ENCODE peak calls at places on chromosomes 7 and 10, in six cellular contexts. One of them, this sample, is unnamed.

GRCh38 chr7:156473476-156474240 is 166.9 kb upstream of the RNF32 start:
- DNase-seq in activated CD4-positive, CD25-positive, alpha-beta regulatory T cell treated with anti-CD3 and anti-CD28 coated beads, Interleukin-2, amount 50 U/mL, for 16 hours: no peak
- DNase-seq in stimulated activated CD4-positive, alpha-beta T cell treated with anti-CD3 and anti-CD28 coated beads, TNF-alpha, amount 100 ng/mL, for 1 hour: no peak
- DNase-seq in nephron progenitor cell: peak; percentile 53
- DNase-seq in aorta: no peak
- DNase-seq in T-helper 9 cell: no peak
- DNase-seq in this sample: peak; percentile 12

GRCh38 chr7:140079121-140079536 is 16.4 kb upstream of the PARP12 start:
- DNase-seq in activated CD4-positive, CD25-positive, alpha-beta regulatory T cell treated with anti-CD3 and anti-CD28 coated beads, Interleukin-2, amount 50 U/mL, for 16 hours: no peak
- DNase-seq in stimulated activated CD4-positive, alpha-beta T cell treated with anti-CD3 and anti-CD28 coated beads, TNF-alpha, amount 100 ng/mL, for 1 hour: no peak
- DNase-seq in nephron progenitor cell: peak; percentile 42
- DNase-seq in aorta: no peak
- DNase-seq in T-helper 9 cell: no peak
- DNase-seq in this sample: peak; percentile 94

GRCh38 chr7:98785929-98786571 is 83.8 kb downstream of the TMEM130 start:
- DNase-seq in activated CD4-positive, CD25-positive, alpha-beta regulatory T cell treated with anti-CD3 and anti-CD28 coated beads, Interleukin-2, amount 50 U/mL, for 16 hours: no peak
- DNase-seq in stimulated activated CD4-positive, alpha-beta T cell treated with anti-CD3 and anti-CD28 coated beads, TNF-alpha, amount 100 ng/mL, for 1 hour: no peak
- DNase-seq in nephron progenitor cell: no peak
- DNase-seq in aorta: no peak
- DNase-seq in T-helper 9 cell: no peak
- DNase-seq in this sample: no peak

GRCh38 chr7:24817339-24817738 is 60.1 kb upstream of the GSDME start:
- DNase-seq in activated CD4-positive, CD25-positive, alpha-beta regulatory T cell treated with anti-CD3 and anti-CD28 coated beads, Interleukin-2, amount 50 U/mL, for 16 hours: no peak
- DNase-seq in stimulated activated CD4-positive, alpha-beta T cell treated with anti-CD3 and anti-CD28 coated beads, TNF-alpha, amount 100 ng/mL, for 1 hour: no peak
- DNase-seq in nephron progenitor cell: no peak
- DNase-seq in aorta: no peak
- DNase-seq in T-helper 9 cell: no peak
- DNase-seq in this sample: no peak

GRCh38 chr7:151700621-151701185 is 176.2 kb downstream of the PRKAG2 start:
- DNase-seq in activated CD4-positive, CD25-positive, alpha-beta regulatory T cell treated with anti-CD3 and anti-CD28 coated beads, Interleukin-2, amount 50 U/mL, for 16 hours: no peak
- DNase-seq in stimulated activated CD4-positive, alpha-beta T cell treated with anti-CD3 and anti-CD28 coated beads, TNF-alpha, amount 100 ng/mL, for 1 hour: no peak
- DNase-seq in nephron progenitor cell: no peak
- DNase-seq in aorta: no peak
- DNase-seq in T-helper 9 cell: no peak
- DNase-seq in this sample: peak; percentile 81

GRCh38 chr10:178208-178607 is 43.0 kb downstream of the ZMYND11 start:
- DNase-seq in activated CD4-positive, CD25-positive, alpha-beta regulatory T cell treated with anti-CD3 and anti-CD28 coated beads, Interleukin-2, amount 50 U/mL, for 16 hours: no peak
- DNase-seq in stimulated activated CD4-positive, alpha-beta T cell treated with anti-CD3 and anti-CD28 coated beads, TNF-alpha, amount 100 ng/mL, for 1 hour: no peak
- DNase-seq in nephron progenitor cell: no peak
- DNase-seq in aorta: no peak
- DNase-seq in T-helper 9 cell: no peak
- DNase-seq in this sample: peak; percentile 64

GRCh38 chr10:75233444-75234016 is 2.2 kb downstream of the COMTD1 start:
- DNase-seq in activated CD4-positive, CD25-positive, alpha-beta regulatory T cell treated with anti-CD3 and anti-CD28 coated beads, Interleukin-2, amount 50 U/mL, for 16 hours: no peak
- DNase-seq in stimulated activated CD4-positive, alpha-beta T cell treated with anti-CD3 and anti-CD28 coated beads, TNF-alpha, amount 100 ng/mL, for 1 hour: no peak
- DNase-seq in nephron progenitor cell: no peak
- DNase-seq in aorta: no peak
- DNase-seq in T-helper 9 cell: no peak
- DNase-seq in this sample: no peak

GRCh38 chr7:80347173-80347572 is 164.7 kb downstream of the GNAT3 start:
- DNase-seq in activated CD4-positive, CD25-positive, alpha-beta regulatory T cell treated with anti-CD3 and anti-CD28 coated beads, Interleukin-2, amount 50 U/mL, for 16 hours: no peak
- DNase-seq in stimulated activated CD4-positive, alpha-beta T cell treated with anti-CD3 and anti-CD28 coated beads, TNF-alpha, amount 100 ng/mL, for 1 hour: no peak
- DNase-seq in nephron progenitor cell: no peak
- DNase-seq in aorta: no peak
- DNase-seq in T-helper 9 cell: no peak
- DNase-seq in this sample: no peak

GRCh38 chr7:150901160-150902035 is 49.1 kb downstream of the AOC1 start:
- DNase-seq in activated CD4-positive, CD25-positive, alpha-beta regulatory T cell treated with anti-CD3 and anti-CD28 coated beads, Interleukin-2, amount 50 U/mL, for 16 hours: no peak
- DNase-seq in stimulated activated CD4-positive, alpha-beta T cell treated with anti-CD3 and anti-CD28 coated beads, TNF-alpha, amount 100 ng/mL, for 1 hour: no peak
- DNase-seq in nephron progenitor cell: peak; percentile 16
- DNase-seq in aorta: no peak
- DNase-seq in T-helper 9 cell: no peak
- DNase-seq in this sample: no peak

GRCh38 chr10:43166207-43166878 is 28.1 kb downstream of the CSGALNACT2 start:
- DNase-seq in activated CD4-positive, CD25-positive, alpha-beta regulatory T cell treated with anti-CD3 and anti-CD28 coated beads, Interleukin-2, amount 50 U/mL, for 16 hours: no peak
- DNase-seq in stimulated activated CD4-positive, alpha-beta T cell treated with anti-CD3 and anti-CD28 coated beads, TNF-alpha, amount 100 ng/mL, for 1 hour: no peak
- DNase-seq in nephron progenitor cell: no peak
- DNase-seq in aorta: no peak
- DNase-seq in T-helper 9 cell: no peak
- DNase-seq in this sample: peak; percentile 28

GRCh38 chr10:70115948-70116682 is 16.5 kb downstream of the AIFM2 start:
- DNase-seq in activated CD4-positive, CD25-positive, alpha-beta regulatory T cell treated with anti-CD3 and anti-CD28 coated beads, Interleukin-2, amount 50 U/mL, for 16 hours: peak; percentile 32
- DNase-seq in stimulated activated CD4-positive, alpha-beta T cell treated with anti-CD3 and anti-CD28 coated beads, TNF-alpha, amount 100 ng/mL, for 1 hour: peak; percentile 7
- DNase-seq in nephron progenitor cell: peak; percentile 65
- DNase-seq in aorta: peak; percentile 69
- DNase-seq in T-helper 9 cell: peak; percentile 40
- DNase-seq in this sample: peak; percentile 19

GRCh38 chr7:74362262-74362661 is 73.1 kb downstream of the CLIP2 start:
- DNase-seq in activated CD4-positive, CD25-positive, alpha-beta regulatory T cell treated with anti-CD3 and anti-CD28 coated beads, Interleukin-2, amount 50 U/mL, for 16 hours: no peak
- DNase-seq in stimulated activated CD4-positive, alpha-beta T cell treated with anti-CD3 and anti-CD28 coated beads, TNF-alpha, amount 100 ng/mL, for 1 hour: no peak
- DNase-seq in nephron progenitor cell: no peak
- DNase-seq in aorta: no peak
- DNase-seq in T-helper 9 cell: no peak
- DNase-seq in this sample: no peak

GRCh38 chr10:119394657-119395286 is 147.7 kb downstream of the RGS10 start:
- DNase-seq in activated CD4-positive, CD25-positive, alpha-beta regulatory T cell treated with anti-CD3 and anti-CD28 coated beads, Interleukin-2, amount 50 U/mL, for 16 hours: no peak
- DNase-seq in stimulated activated CD4-positive, alpha-beta T cell treated with anti-CD3 and anti-CD28 coated beads, TNF-alpha, amount 100 ng/mL, for 1 hour: no peak
- DNase-seq in nephron progenitor cell: no peak
- DNase-seq in aorta: no peak
- DNase-seq in T-helper 9 cell: no peak
- DNase-seq in this sample: no peak

GRCh38 chr7:100521076-100521475 is 17.9 kb upstream of the AGFG2 start:
- DNase-seq in activated CD4-positive, CD25-positive, alpha-beta regulatory T cell treated with anti-CD3 and anti-CD28 coated beads, Interleukin-2, amount 50 U/mL, for 16 hours: no peak
- DNase-seq in stimulated activated CD4-positive, alpha-beta T cell treated with anti-CD3 and anti-CD28 coated beads, TNF-alpha, amount 100 ng/mL, for 1 hour: no peak
- DNase-seq in nephron progenitor cell: no peak
- DNase-seq in aorta: no peak
- DNase-seq in T-helper 9 cell: no peak
- DNase-seq in this sample: no peak

GRCh38 chr10:101758858-101759257 is 17.1 kb downstream of the FGF8 start:
- DNase-seq in activated CD4-positive, CD25-positive, alpha-beta regulatory T cell treated with anti-CD3 and anti-CD28 coated beads, Interleukin-2, amount 50 U/mL, for 16 hours: no peak
- DNase-seq in stimulated activated CD4-positive, alpha-beta T cell treated with anti-CD3 and anti-CD28 coated beads, TNF-alpha, amount 100 ng/mL, for 1 hour: no peak
- DNase-seq in nephron progenitor cell: no peak
- DNase-seq in aorta: no peak
- DNase-seq in T-helper 9 cell: no peak
- DNase-seq in this sample: no peak

GRCh38 chr10:126867567-126868365 is 37.5 kb upstream of the DOCK1 start:
- DNase-seq in activated CD4-positive, CD25-positive, alpha-beta regulatory T cell treated with anti-CD3 and anti-CD28 coated beads, Interleukin-2, amount 50 U/mL, for 16 hours: no peak
- DNase-seq in stimulated activated CD4-positive, alpha-beta T cell treated with anti-CD3 and anti-CD28 coated beads, TNF-alpha, amount 100 ng/mL, for 1 hour: no peak
- DNase-seq in nephron progenitor cell: no peak
- DNase-seq in aorta: no peak
- DNase-seq in T-helper 9 cell: no peak
- DNase-seq in this sample: peak; percentile 97

GRCh38 chr7:126426652-126427051 is 826.1 kb downstream of the GRM8 start:
- DNase-seq in activated CD4-positive, CD25-positive, alpha-beta regulatory T cell treated with anti-CD3 and anti-CD28 coated beads, Interleukin-2, amount 50 U/mL, for 16 hours: no peak
- DNase-seq in stimulated activated CD4-positive, alpha-beta T cell treated with anti-CD3 and anti-CD28 coated beads, TNF-alpha, amount 100 ng/mL, for 1 hour: no peak
- DNase-seq in nephron progenitor cell: no peak
- DNase-seq in aorta: no peak
- DNase-seq in T-helper 9 cell: no peak
- DNase-seq in this sample: no peak

GRCh38 chr7:151415375-151416112 is 5.7 kb upstream of the WDR86 start:
- DNase-seq in activated CD4-positive, CD25-positive, alpha-beta regulatory T cell treated with anti-CD3 and anti-CD28 coated beads, Interleukin-2, amount 50 U/mL, for 16 hours: no peak
- DNase-seq in stimulated activated CD4-positive, alpha-beta T cell treated with anti-CD3 and anti-CD28 coated beads, TNF-alpha, amount 100 ng/mL, for 1 hour: no peak
- DNase-seq in nephron progenitor cell: no peak
- DNase-seq in aorta: no peak
- DNase-seq in T-helper 9 cell: no peak
- DNase-seq in this sample: peak; percentile 72

GRCh38 chr10:101558206-101558605 is 29.9 kb downstream of the POLL start:
- DNase-seq in activated CD4-positive, CD25-positive, alpha-beta regulatory T cell treated with anti-CD3 and anti-CD28 coated beads, Interleukin-2, amount 50 U/mL, for 16 hours: no peak
- DNase-seq in stimulated activated CD4-positive, alpha-beta T cell treated with anti-CD3 and anti-CD28 coated beads, TNF-alpha, amount 100 ng/mL, for 1 hour: no peak
- DNase-seq in nephron progenitor cell: no peak
- DNase-seq in aorta: no peak
- DNase-seq in T-helper 9 cell: no peak
- DNase-seq in this sample: no peak

GRCh38 chr7:128366290-128366689 is 4.8 kb upstream of the PRRT4 start:
- DNase-seq in activated CD4-positive, CD25-positive, alpha-beta regulatory T cell treated with anti-CD3 and anti-CD28 coated beads, Interleukin-2, amount 50 U/mL, for 16 hours: no peak
- DNase-seq in stimulated activated CD4-positive, alpha-beta T cell treated with anti-CD3 and anti-CD28 coated beads, TNF-alpha, amount 100 ng/mL, for 1 hour: no peak
- DNase-seq in nephron progenitor cell: no peak
- DNase-seq in aorta: no peak
- DNase-seq in T-helper 9 cell: no peak
- DNase-seq in this sample: no peak

GRCh38 chr7:117704098-117704497 is 169.1 kb downstream of the CTTNBP2 start:
- DNase-seq in activated CD4-positive, CD25-positive, alpha-beta regulatory T cell treated with anti-CD3 and anti-CD28 coated beads, Interleukin-2, amount 50 U/mL, for 16 hours: no peak
- DNase-seq in stimulated activated CD4-positive, alpha-beta T cell treated with anti-CD3 and anti-CD28 coated beads, TNF-alpha, amount 100 ng/mL, for 1 hour: no peak
- DNase-seq in nephron progenitor cell: no peak
- DNase-seq in aorta: no peak
- DNase-seq in T-helper 9 cell: no peak
- DNase-seq in this sample: no peak

GRCh38 chr7:128163473-128163872 is 77.6 kb upstream of the LEP start:
- DNase-seq in activated CD4-positive, CD25-positive, alpha-beta regulatory T cell treated with anti-CD3 and anti-CD28 coated beads, Interleukin-2, amount 50 U/mL, for 16 hours: no peak
- DNase-seq in stimulated activated CD4-positive, alpha-beta T cell treated with anti-CD3 and anti-CD28 coated beads, TNF-alpha, amount 100 ng/mL, for 1 hour: no peak
- DNase-seq in nephron progenitor cell: no peak
- DNase-seq in aorta: no peak
- DNase-seq in T-helper 9 cell: no peak
- DNase-seq in this sample: no peak

GRCh38 chr7:96486681-96487080 is 164.8 kb upstream of the SLC25A13 start:
- DNase-seq in activated CD4-positive, CD25-positive, alpha-beta regulatory T cell treated with anti-CD3 and anti-CD28 coated beads, Interleukin-2, amount 50 U/mL, for 16 hours: no peak
- DNase-seq in stimulated activated CD4-positive, alpha-beta T cell treated with anti-CD3 and anti-CD28 coated beads, TNF-alpha, amount 100 ng/mL, for 1 hour: no peak
- DNase-seq in nephron progenitor cell: no peak
- DNase-seq in aorta: no peak
- DNase-seq in T-helper 9 cell: no peak
- DNase-seq in this sample: no peak

GRCh38 chr7:73703985-73704639 is 15.4 kb downstream of the STX1A start:
- DNase-seq in activated CD4-positive, CD25-positive, alpha-beta regulatory T cell treated with anti-CD3 and anti-CD28 coated beads, Interleukin-2, amount 50 U/mL, for 16 hours: no peak
- DNase-seq in stimulated activated CD4-positive, alpha-beta T cell treated with anti-CD3 and anti-CD28 coated beads, TNF-alpha, amount 100 ng/mL, for 1 hour: no peak
- DNase-seq in nephron progenitor cell: peak; percentile 84
- DNase-seq in aorta: no peak
- DNase-seq in T-helper 9 cell: no peak
- DNase-seq in this sample: peak; percentile 39

GRCh38 chr10:4372601-4373000 is 453.4 kb upstream of the AKR1E2 start:
- DNase-seq in activated CD4-positive, CD25-positive, alpha-beta regulatory T cell treated with anti-CD3 and anti-CD28 coated beads, Interleukin-2, amount 50 U/mL, for 16 hours: no peak
- DNase-seq in stimulated activated CD4-positive, alpha-beta T cell treated with anti-CD3 and anti-CD28 coated beads, TNF-alpha, amount 100 ng/mL, for 1 hour: no peak
- DNase-seq in nephron progenitor cell: no peak
- DNase-seq in aorta: no peak
- DNase-seq in T-helper 9 cell: no peak
- DNase-seq in this sample: peak; percentile 100

GRCh38 chr7:79287976-79288375 is 165.5 kb downstream of the MAGI2 start:
- DNase-seq in activated CD4-positive, CD25-positive, alpha-beta regulatory T cell treated with anti-CD3 and anti-CD28 coated beads, Interleukin-2, amount 50 U/mL, for 16 hours: no peak
- DNase-seq in stimulated activated CD4-positive, alpha-beta T cell treated with anti-CD3 and anti-CD28 coated beads, TNF-alpha, amount 100 ng/mL, for 1 hour: no peak
- DNase-seq in nephron progenitor cell: no peak
- DNase-seq in aorta: no peak
- DNase-seq in T-helper 9 cell: no peak
- DNase-seq in this sample: peak; percentile 61

GRCh38 chr10:43647576-43647975 is 1.1 kb downstream of the ZNF32 start:
- DNase-seq in activated CD4-positive, CD25-positive, alpha-beta regulatory T cell treated with anti-CD3 and anti-CD28 coated beads, Interleukin-2, amount 50 U/mL, for 16 hours: no peak
- DNase-seq in stimulated activated CD4-positive, alpha-beta T cell treated with anti-CD3 and anti-CD28 coated beads, TNF-alpha, amount 100 ng/mL, for 1 hour: no peak
- DNase-seq in nephron progenitor cell: no peak
- DNase-seq in aorta: no peak
- DNase-seq in T-helper 9 cell: no peak
- DNase-seq in this sample: peak; percentile 10

GRCh38 chr7:44050121-44050914 is 5.8 kb downstream of the DBNL start:
- DNase-seq in activated CD4-positive, CD25-positive, alpha-beta regulatory T cell treated with anti-CD3 and anti-CD28 coated beads, Interleukin-2, amount 50 U/mL, for 16 hours: no peak
- DNase-seq in stimulated activated CD4-positive, alpha-beta T cell treated with anti-CD3 and anti-CD28 coated beads, TNF-alpha, amount 100 ng/mL, for 1 hour: no peak
- DNase-seq in nephron progenitor cell: no peak
- DNase-seq in aorta: peak; percentile 46
- DNase-seq in T-helper 9 cell: no peak
- DNase-seq in this sample: no peak

GRCh38 chr10:23779287-23779686 is 340.4 kb downstream of the OTUD1 start:
- DNase-seq in activated CD4-positive, CD25-positive, alpha-beta regulatory T cell treated with anti-CD3 and anti-CD28 coated beads, Interleukin-2, amount 50 U/mL, for 16 hours: no peak
- DNase-seq in stimulated activated CD4-positive, alpha-beta T cell treated with anti-CD3 and anti-CD28 coated beads, TNF-alpha, amount 100 ng/mL, for 1 hour: no peak
- DNase-seq in nephron progenitor cell: no peak
- DNase-seq in aorta: no peak
- DNase-seq in T-helper 9 cell: no peak
- DNase-seq in this sample: no peak

GRCh38 chr7:45573199-45573598 is 969 bp upstream of the ADCY1 start:
- DNase-seq in activated CD4-positive, CD25-positive, alpha-beta regulatory T cell treated with anti-CD3 and anti-CD28 coated beads, Interleukin-2, amount 50 U/mL, for 16 hours: no peak
- DNase-seq in stimulated activated CD4-positive, alpha-beta T cell treated with anti-CD3 and anti-CD28 coated beads, TNF-alpha, amount 100 ng/mL, for 1 hour: no peak
- DNase-seq in nephron progenitor cell: no peak
- DNase-seq in aorta: no peak
- DNase-seq in T-helper 9 cell: no peak
- DNase-seq in this sample: no peak

GRCh38 chr10:59079386-59080226 is 96.8 kb upstream of the PHYHIPL start:
- DNase-seq in activated CD4-positive, CD25-positive, alpha-beta regulatory T cell treated with anti-CD3 and anti-CD28 coated beads, Interleukin-2, amount 50 U/mL, for 16 hours: no peak
- DNase-seq in stimulated activated CD4-positive, alpha-beta T cell treated with anti-CD3 and anti-CD28 coated beads, TNF-alpha, amount 100 ng/mL, for 1 hour: no peak
- DNase-seq in nephron progenitor cell: no peak
- DNase-seq in aorta: no peak
- DNase-seq in T-helper 9 cell: no peak
- DNase-seq in this sample: peak; percentile 89

GRCh38 chr10:104072786-104073185 is 12.9 kb downstream of the COL17A1 start:
- DNase-seq in activated CD4-positive, CD25-positive, alpha-beta regulatory T cell treated with anti-CD3 and anti-CD28 coated beads, Interleukin-2, amount 50 U/mL, for 16 hours: no peak
- DNase-seq in stimulated activated CD4-positive, alpha-beta T cell treated with anti-CD3 and anti-CD28 coated beads, TNF-alpha, amount 100 ng/mL, for 1 hour: no peak
- DNase-seq in nephron progenitor cell: no peak
- DNase-seq in aorta: no peak
- DNase-seq in T-helper 9 cell: no peak
- DNase-seq in this sample: peak; percentile 19

GRCh38 chr10:69497611-69498390 is 46.5 kb downstream of the TSPAN15 start:
- DNase-seq in activated CD4-positive, CD25-positive, alpha-beta regulatory T cell treated with anti-CD3 and anti-CD28 coated beads, Interleukin-2, amount 50 U/mL, for 16 hours: no peak
- DNase-seq in stimulated activated CD4-positive, alpha-beta T cell treated with anti-CD3 and anti-CD28 coated beads, TNF-alpha, amount 100 ng/mL, for 1 hour: no peak
- DNase-seq in nephron progenitor cell: no peak
- DNase-seq in aorta: peak; percentile 67
- DNase-seq in T-helper 9 cell: peak; percentile 19
- DNase-seq in this sample: no peak

GRCh38 chr7:44962483-44963251 is 16.1 kb downstream of the MYO1G start:
- DNase-seq in activated CD4-positive, CD25-positive, alpha-beta regulatory T cell treated with anti-CD3 and anti-CD28 coated beads, Interleukin-2, amount 50 U/mL, for 16 hours: no peak
- DNase-seq in stimulated activated CD4-positive, alpha-beta T cell treated with anti-CD3 and anti-CD28 coated beads, TNF-alpha, amount 100 ng/mL, for 1 hour: no peak
- DNase-seq in nephron progenitor cell: peak; percentile 41
- DNase-seq in aorta: peak; percentile 83
- DNase-seq in T-helper 9 cell: no peak
- DNase-seq in this sample: peak; percentile 21

GRCh38 chr7:80088705-80089104 is 45.9 kb upstream of the GNAI1 start:
- DNase-seq in activated CD4-positive, CD25-positive, alpha-beta regulatory T cell treated with anti-CD3 and anti-CD28 coated beads, Interleukin-2, amount 50 U/mL, for 16 hours: no peak
- DNase-seq in stimulated activated CD4-positive, alpha-beta T cell treated with anti-CD3 and anti-CD28 coated beads, TNF-alpha, amount 100 ng/mL, for 1 hour: no peak
- DNase-seq in nephron progenitor cell: no peak
- DNase-seq in aorta: no peak
- DNase-seq in T-helper 9 cell: no peak
- DNase-seq in this sample: no peak

GRCh38 chr7:156614434-156615264 is 25.9 kb upstream of the RNF32 start:
- DNase-seq in activated CD4-positive, CD25-positive, alpha-beta regulatory T cell treated with anti-CD3 and anti-CD28 coated beads, Interleukin-2, amount 50 U/mL, for 16 hours: no peak
- DNase-seq in stimulated activated CD4-positive, alpha-beta T cell treated with anti-CD3 and anti-CD28 coated beads, TNF-alpha, amount 100 ng/mL, for 1 hour: no peak
- DNase-seq in nephron progenitor cell: no peak
- DNase-seq in aorta: no peak
- DNase-seq in T-helper 9 cell: no peak
- DNase-seq in this sample: no peak

GRCh38 chr10:60426425-60426824 is 36.8 kb upstream of the ANK3 start:
- DNase-seq in activated CD4-positive, CD25-positive, alpha-beta regulatory T cell treated with anti-CD3 and anti-CD28 coated beads, Interleukin-2, amount 50 U/mL, for 16 hours: no peak
- DNase-seq in stimulated activated CD4-positive, alpha-beta T cell treated with anti-CD3 and anti-CD28 coated beads, TNF-alpha, amount 100 ng/mL, for 1 hour: no peak
- DNase-seq in nephron progenitor cell: no peak
- DNase-seq in aorta: no peak
- DNase-seq in T-helper 9 cell: no peak
- DNase-seq in this sample: peak; percentile 96

GRCh38 chr10:121734517-121735137 is 136.4 kb upstream of the FGFR2 start:
- DNase-seq in activated CD4-positive, CD25-positive, alpha-beta regulatory T cell treated with anti-CD3 and anti-CD28 coated beads, Interleukin-2, amount 50 U/mL, for 16 hours: no peak
- DNase-seq in stimulated activated CD4-positive, alpha-beta T cell treated with anti-CD3 and anti-CD28 coated beads, TNF-alpha, amount 100 ng/mL, for 1 hour: no peak
- DNase-seq in nephron progenitor cell: peak; percentile 30
- DNase-seq in aorta: no peak
- DNase-seq in T-helper 9 cell: no peak
- DNase-seq in this sample: peak; percentile 17

GRCh38 chr10:87913170-87913921 is 49.9 kb downstream of the PTEN start:
- DNase-seq in activated CD4-positive, CD25-positive, alpha-beta regulatory T cell treated with anti-CD3 and anti-CD28 coated beads, Interleukin-2, amount 50 U/mL, for 16 hours: no peak
- DNase-seq in stimulated activated CD4-positive, alpha-beta T cell treated with anti-CD3 and anti-CD28 coated beads, TNF-alpha, amount 100 ng/mL, for 1 hour: no peak
- DNase-seq in nephron progenitor cell: no peak
- DNase-seq in aorta: no peak
- DNase-seq in T-helper 9 cell: no peak
- DNase-seq in this sample: no peak

GRCh38 chr10:103814104-103814503 is 41.3 kb downstream of the SH3PXD2A start:
- DNase-seq in activated CD4-positive, CD25-positive, alpha-beta regulatory T cell treated with anti-CD3 and anti-CD28 coated beads, Interleukin-2, amount 50 U/mL, for 16 hours: no peak
- DNase-seq in stimulated activated CD4-positive, alpha-beta T cell treated with anti-CD3 and anti-CD28 coated beads, TNF-alpha, amount 100 ng/mL, for 1 hour: no peak
- DNase-seq in nephron progenitor cell: no peak
- DNase-seq in aorta: peak; percentile 73
- DNase-seq in T-helper 9 cell: no peak
- DNase-seq in this sample: no peak